ENCODE peak calls at places on chromosomes 4 and X, in seven cellular contexts. S is lung, W is lower leg skin, Z is H9, N is foreskin fibroblast, D is Peyer's patch, G is neural crest cell. I is an unnamed sample.
A peak's percentile ranks its signal among the peaks of the same experiment; 100 is the strongest.

GRCh38 chrX:78945186-78945912 is at the start of gene P2RY10:
- DNase-seq in S (no peak), W (no peak), Z (no peak), N (no peak), D (peak; percentile 78), G (no peak), I (no peak)

GRCh38 chrX:54413753-54414152 is 26.5 kb upstream of the TSR2 start:
- DNase-seq in S (no peak), W (no peak), Z (no peak), N (peak; percentile 3), D (no peak), G (no peak), I (no peak)

GRCh38 chr4:61553562-61554125 is 353.5 kb downstream of the ADGRL3 start:
- DNase-seq in S (no peak), W (no peak), Z (no peak), N (no peak), D (no peak), G (no peak), I (no peak)

GRCh38 chrX:154751669-154752271 is 893 bp upstream of the GAB3 start:
- DNase-seq in S (no peak), W (no peak), Z (no peak), N (no peak), D (no peak), G (no peak), I (no peak)

GRCh38 chrX:12997898-12998687 is 23.2 kb downstream of the TMSB4X start:
- DNase-seq in S (no peak), W (no peak), Z (no peak), N (no peak), D (no peak), G (peak; percentile 5), I (no peak)

GRCh38 chr4:189792819-189793618 is 147.7 kb upstream of the FRG1 start:
- DNase-seq in S (peak; percentile 74), W (peak; percentile 90), Z (peak; percentile 86), N (peak; percentile 44), D (peak; percentile 62), G (peak; percentile 72), I (no peak)

GRCh38 chr4:24857996-24858395 is 54.8 kb downstream of the CCDC149 start:
- DNase-seq in S (no peak), W (no peak), Z (no peak), N (peak; percentile 84), D (no peak), G (no peak), I (no peak)

GRCh38 chr4:10571896-10572295 is 112.7 kb downstream of the CLNK start:
- DNase-seq in S (no peak), W (no peak), Z (no peak), N (no peak), D (no peak), G (no peak), I (no peak)

GRCh38 chrX:55907968-55908607 is 190.5 kb downstream of the RRAGB start:
- DNase-seq in S (peak; percentile 48), W (peak; percentile 86), Z (peak; percentile 83), N (peak; percentile 25), D (peak; percentile 80), G (peak; percentile 42), I (peak; percentile 34)

GRCh38 chr4:125464146-125464545 is 149.4 kb downstream of the FAT4 start:
- DNase-seq in S (no peak), W (no peak), Z (no peak), N (peak; percentile 34), D (no peak), G (no peak), I (no peak)

GRCh38 chr4:119100640-119101039 is 35.0 kb upstream of the MYOZ2 start:
- DNase-seq in S (no peak), W (no peak), Z (no peak), N (no peak), D (no peak), G (no peak), I (no peak)

GRCh38 chr4:161573836-161574235 is 590.0 kb downstream of the FSTL5 start:
- DNase-seq in S (no peak), W (no peak), Z (no peak), N (peak; percentile 10), D (no peak), G (no peak), I (no peak)

GRCh38 chr4:17316566-17316965 is 195.3 kb downstream of the QDPR start:
- DNase-seq in S (no peak), W (no peak), Z (no peak), N (peak; percentile 58), D (no peak), G (no peak), I (no peak)

GRCh38 chr4:142408003-142408441 is 438.1 kb downstream of the INPP4B start:
- DNase-seq in S (no peak), W (no peak), Z (no peak), N (peak; percentile 85), D (no peak), G (no peak), I (no peak)

GRCh38 chr4:107974523-107974922 is 15.2 kb upstream of the HADH start:
- DNase-seq in S (no peak), W (no peak), Z (no peak), N (no peak), D (no peak), G (no peak), I (no peak)

GRCh38 chr4:2788532-2789103 is 4.3 kb upstream of the SH3BP2 start:
- DNase-seq in S (no peak), W (peak; percentile 88), Z (peak; percentile 21), N (peak; percentile 49), D (peak; percentile 46), G (no peak), I (peak; percentile 17)

GRCh38 chr4:144903953-144904711 is 193.9 kb downstream of the ANAPC10 start:
- DNase-seq in S (no peak), W (no peak), Z (no peak), N (peak; percentile 7), D (no peak), G (no peak), I (no peak)

GRCh38 chrX:35787867-35788266 is 10.3 kb upstream of the MAGEB16 start:
- DNase-seq in S (no peak), W (no peak), Z (no peak), N (no peak), D (no peak), G (no peak), I (no peak)

GRCh38 chr4:146436423-146437162 is 85.1 kb downstream of the SLC10A7 start:
- DNase-seq in S (no peak), W (no peak), Z (no peak), N (peak; percentile 18), D (no peak), G (no peak), I (no peak)

GRCh38 chr4:144353240-144353639 is 212.7 kb upstream of the GYPA start:
- DNase-seq in S (no peak), W (no peak), Z (no peak), N (no peak), D (no peak), G (no peak), I (no peak)

GRCh38 chr4:6961496-6962210 is 52.0 kb downstream of the TBC1D14 start:
- DNase-seq in S (no peak), W (no peak), Z (no peak), N (no peak), D (peak; percentile 41), G (no peak), I (no peak)
- TF ChIP-seq CTCF in S (no peak), W (no peak), Z (no peak), N (no peak), D (no peak), G (no peak), I (no peak)

GRCh38 chr4:166594326-166594946 is 639.9 kb downstream of the SPOCK3 start:
- DNase-seq in S (no peak), W (no peak), Z (peak; percentile 69), N (peak; percentile 82), D (peak; percentile 46), G (peak; percentile 23), I (no peak)
- TF ChIP-seq CTCF in S (no peak), W (no peak), Z (peak; percentile 90), N (peak; percentile 72), D (no peak), G (peak; percentile 74), I (no peak)

GRCh38 chr4:40401096-40401495 is 66.0 kb downstream of the CHRNA9 start:
- DNase-seq in S (no peak), W (no peak), Z (no peak), N (no peak), D (no peak), G (no peak), I (no peak)

GRCh38 chr4:40399578-40399977 is 64.4 kb downstream of the CHRNA9 start:
- DNase-seq in S (no peak), W (no peak), Z (no peak), N (no peak), D (no peak), G (no peak), I (no peak)

GRCh38 chr4:40395908-40396806 is 61.0 kb downstream of the CHRNA9 start:
- DNase-seq in S (peak; percentile 86), W (no peak), Z (no peak), N (peak; percentile 4), D (peak; percentile 54), G (peak; percentile 9), I (no peak)

GRCh38 chr4:40395166-40395900 is 60.2 kb downstream of the CHRNA9 start:
- DNase-seq in S (no peak), W (no peak), Z (no peak), N (no peak), D (no peak), G (no peak), I (no peak)
- TF ChIP-seq CTCF in S (no peak), W (no peak), Z (no peak), N (no peak), D (no peak), G (no peak), I (no peak)

GRCh38 chrX:68822641-68823410 is 6.0 kb upstream of the EFNB1 start:
- DNase-seq in S (no peak), W (peak; percentile 85), Z (peak; percentile 66), N (peak; percentile 67), D (no peak), G (peak; percentile 38), I (no peak)
- TF ChIP-seq CTCF in S (peak; percentile 36), W (no peak), Z (peak; percentile 68), N (peak; percentile 58), D (no peak), G (peak; percentile 62), I (no peak)

GRCh38 chrX:81564851-81565250 is 362.9 kb downstream of the SH3BGRL start:
- DNase-seq in S (no peak), W (no peak), Z (no peak), N (no peak), D (no peak), G (no peak), I (no peak)
- TF ChIP-seq CTCF in S (no peak), W (no peak), Z (no peak), N (no peak), D (no peak), G (no peak), I (no peak)

GRCh38 chrX:126376465-126376864 is 176.1 kb downstream of the DCAF12L1 start:
- DNase-seq in S (no peak), W (no peak), Z (no peak), N (no peak), D (no peak), G (no peak), I (no peak)
- TF ChIP-seq CTCF in S (no peak), W (no peak), Z (peak; percentile 56), N (no peak), D (no peak), G (no peak), I (no peak)

GRCh38 chrX:132940727-132941162 is 17.7 kb downstream of the HS6ST2 start:
- DNase-seq in S (no peak), W (no peak), Z (no peak), N (no peak), D (no peak), G (no peak), I (no peak)
- TF ChIP-seq CTCF in S (no peak), W (no peak), Z (peak; percentile 62), N (no peak), D (no peak), G (peak; percentile 60), I (no peak)